ENCODE peak calls at places on chromosomes 11 and 22, in eight cellular contexts. I, G, Y, S, Z, P, C and U are unnamed samples.

GRCh38 chr11:942853-943252 is 17.2 kb downstream of the AP2A2 start:
- DNase-seq in I (peak; percentile 24), G (no peak), Y (no peak), S (no peak), Z (no peak), P (no peak), C (no peak), U (no peak)

GRCh38 chr11:110918351-110918750 is 206.1 kb upstream of the ARHGAP20 start:
- DNase-seq in I (no peak), G (no peak), Y (no peak), S (no peak), Z (no peak), P (no peak), C (no peak), U (no peak)

GRCh38 chr11:47869548-47870393 is 21.6 kb upstream of the NUP160 start:
- DNase-seq in I (no peak), G (no peak), Y (no peak), S (no peak), Z (no peak), P (no peak), C (no peak), U (no peak)

GRCh38 chr11:11510939-11511338 is 110.9 kb downstream of the GALNT18 start:
- DNase-seq in I (no peak), G (peak; percentile 71), Y (peak; percentile 92), S (no peak), Z (no peak), P (no peak), C (no peak), U (peak; percentile 10)

GRCh38 chr11:36480833-36481232 is 29.2 kb downstream of the TRAF6 start:
- DNase-seq in I (no peak), G (no peak), Y (no peak), S (no peak), Z (no peak), P (no peak), C (no peak), U (no peak)

GRCh38 chr11:10002221-10002620 is 291.8 kb downstream of the SBF2 start:
- DNase-seq in I (no peak), G (no peak), Y (no peak), S (no peak), Z (no peak), P (no peak), C (no peak), U (no peak)

GRCh38 chr11:30741039-30741550 is 154.9 kb upstream of the MPPED2 start:
- DNase-seq in I (no peak), G (no peak), Y (no peak), S (no peak), Z (peak; percentile 92), P (no peak), C (no peak), U (no peak)

GRCh38 chr11:13462311-13462927 is 603 bp downstream of the BTBD10 start:
- DNase-seq in I (peak; percentile 33), G (peak; percentile 58), Y (peak; percentile 49), S (peak; percentile 64), Z (peak; percentile 87), P (peak; percentile 38), C (peak; percentile 46), U (no peak)

GRCh38 chr22:25644122-25644521 is 79.6 kb downstream of the GRK3 start:
- DNase-seq in I (peak; percentile 22), G (no peak), Y (no peak), S (no peak), Z (no peak), P (no peak), C (no peak), U (no peak)

GRCh38 chr22:26615149-26615548 is 2.7 kb downstream of the CRYBB1 start:
- DNase-seq in I (no peak), G (no peak), Y (no peak), S (no peak), Z (no peak), P (no peak), C (no peak), U (no peak)

GRCh38 chr11:114091791-114092397 is 32.4 kb downstream of the ZBTB16 start:
- DNase-seq in I (no peak), G (peak; percentile 47), Y (no peak), S (no peak), Z (peak; percentile 76), P (no peak), C (no peak), U (no peak)